ENCODE peak calls at places on chromosomes 16 and 17, in eight cellular contexts. G is activated CD8-positive, alpha-beta memory T cell treated with anti-CD3 and anti-CD28 coated beads for 4 hours; F is NCI-H1417 treated with DMSO at 0.1 percent for 48 hours; B is substantia nigra; C is activated naive CD8-positive, alpha-beta T cell treated with anti-CD3 and anti-CD28 coated beads, Interleukin-2, amount 50 U/mL, for 24 hours; E is activated CD4-positive, alpha-beta T cell treated with anti-CD3 and anti-CD28 coated beads for 24 hours; J is GM04503; Z is body of pancreas. Q is an unnamed sample.

GRCh38 chr17:57424777-57425188 is 168.5 kb downstream of the MSI2 start:
- DNase-seq in E (no peak), J (no peak), B (no peak), F (no peak), C (no peak), G (no peak), Z (no peak), Q (no peak)

GRCh38 chr17:74968361-74968780 is 4.2 kb downstream of the HID1 start:
- DNase-seq in G (no peak), B (no peak), J (no peak), C (no peak), E (no peak), Z (peak; percentile 82), F (no peak), Q (no peak)

GRCh38 chr16:48409839-48410610 is 24.8 kb upstream of the SIAH1 start:
- DNase-seq in F (no peak), C (no peak), J (peak; percentile 47), E (no peak), B (no peak), G (no peak), Z (peak; percentile 63), Q (peak; percentile 79)

GRCh38 chr16:6880263-6880662 is 452.4 kb upstream of the RBFOX1 start:
- DNase-seq in G (no peak), F (no peak), J (no peak), E (no peak), B (no peak), C (no peak), Z (no peak), Q (no peak)

GRCh38 chr16:1537763-1538289 is 4.4 kb downstream of the TMEM204 start:
- DNase-seq in C (peak; percentile 54), Z (no peak), G (no peak), E (no peak), F (no peak), J (no peak), B (no peak), Q (no peak)

GRCh38 chr17:6591599-6592158 is 35.3 kb upstream of the PITPNM3 start:
- DNase-seq in E (no peak), F (no peak), B (no peak), J (peak; percentile 51), G (no peak), C (no peak), Z (no peak), Q (peak; percentile 63)

GRCh38 chr17:56939869-56940484 is 20.9 kb downstream of the COIL start:
- DNase-seq in C (no peak), Z (no peak), B (no peak), E (no peak), F (no peak), J (no peak), G (no peak), Q (no peak)

GRCh38 chr17:44878627-44879221 is 20.5 kb downstream of the EFTUD2 start:
- DNase-seq in F (no peak), J (no peak), Z (peak; percentile 21), C (no peak), G (no peak), B (no peak), E (no peak), Q (no peak)

GRCh38 chr17:67105213-67105612 is 60.9 kb downstream of the CACNG1 start:
- DNase-seq in F (no peak), C (no peak), B (no peak), G (no peak), Z (no peak), E (no peak), J (peak; percentile 70), Q (peak; percentile 48)

GRCh38 chr17:58204796-58205195 is 12.3 kb downstream of the EPX start:
- DNase-seq in C (no peak), B (no peak), Z (no peak), E (no peak), F (no peak), J (no peak), G (no peak), Q (no peak)

GRCh38 chr16:7653746-7654145 is 321.1 kb downstream of the RBFOX1 start:
- DNase-seq in E (no peak), F (no peak), G (no peak), C (no peak), B (no peak), Z (no peak), J (no peak), Q (no peak)

GRCh38 chr16:87046235-87046634 is 271.0 kb downstream of the C16orf95 start:
- DNase-seq in Z (no peak), F (no peak), G (no peak), J (no peak), C (no peak), B (no peak), E (no peak), Q (no peak)

GRCh38 chr16:10547708-10548107 is 32.7 kb downstream of the EMP2 start:
- DNase-seq in B (no peak), G (no peak), J (no peak), Z (no peak), E (no peak), F (no peak), C (no peak), Q (no peak)

GRCh38 chr17:63399856-63400255 is 46.2 kb downstream of the CYB561 start:
- DNase-seq in Z (peak; percentile 48), G (no peak), B (no peak), F (no peak), C (no peak), E (no peak), J (no peak), Q (no peak)

GRCh38 chr16:57815987-57816745 is 13.9 kb upstream of the KIFC3 start:
- DNase-seq in B (peak; percentile 27), J (peak; percentile 77), F (no peak), C (peak; percentile 52), E (peak; percentile 12), G (peak; percentile 13), Z (peak; percentile 94), Q (peak; percentile 71)

GRCh38 chr17:66952031-66952524 is 12.4 kb upstream of the CACNG4 start:
- DNase-seq in G (no peak), C (no peak), J (peak; percentile 82), B (no peak), E (no peak), Z (peak; percentile 30), F (no peak), Q (peak; percentile 70)

GRCh38 chr16:72884037-72884436 is 163.9 kb downstream of the ZFHX3 start:
- DNase-seq in C (no peak), B (no peak), G (no peak), J (no peak), E (no peak), Z (no peak), F (no peak), Q (peak; percentile 17)

GRCh38 chr17:18026408-18026776 is 12.6 kb downstream of the ATPAF2 start:
- DNase-seq in J (peak; percentile 66), F (no peak), G (no peak), Z (peak; percentile 41), C (peak; percentile 14), B (peak; percentile 32), E (no peak), Q (peak; percentile 61)

GRCh38 chr17:17379197-17379991 is 76.2 kb downstream of the NT5M start:
- DNase-seq in B (peak; percentile 36), E (no peak), Z (peak; percentile 75), G (no peak), C (no peak), J (no peak), F (no peak), Q (no peak)

GRCh38 chr17:57699751-57700186 is 45.3 kb downstream of the CCDC182 start:
- DNase-seq in Z (no peak), E (no peak), G (no peak), B (no peak), C (no peak), J (peak; percentile 11), F (no peak), Q (no peak)

GRCh38 chr17:28728364-28729200 is at the start of gene NEK8:
- DNase-seq in Z (peak; percentile 97), C (peak; percentile 99), B (peak; percentile 88), G (peak; percentile 97), J (no peak), F (peak; percentile 79), E (peak; percentile 97), Q (peak; percentile 73)

Q was measured in non-pigmented ciliary epithelial cell.